ENCODE peak calls at places on chromosomes 3 and 15, in five cellular contexts. S is BJ, N is mammary epithelial cell, P is AG09309, I is A673. B is an unnamed sample.

GRCh38 chr3:182392182-182392917 is 401.0 kb upstream of the ATP11B start:
- DNase-seq in S (no peak), N (no peak), P (no peak), I (no peak), B (no peak)

GRCh38 chr15:74193905-74194304 is 8.7 kb downstream of the STRA6 start:
- DNase-seq in S (no peak), N (no peak), P (no peak), I (no peak), B (no peak)

GRCh38 chr15:80160570-80161156 is 7.9 kb downstream of the FAH start:
- DNase-seq in S (peak; percentile 65), N (peak; percentile 89), P (peak; percentile 73), I (no peak), B (peak; percentile 85)

GRCh38 chr3:180631317-180631716 is 29.4 kb downstream of the TTC14 start:
- DNase-seq in S (no peak), N (no peak), P (no peak), I (peak; percentile 4), B (no peak)

GRCh38 chr15:55222588-55222987 is 25.8 kb upstream of the RSL24D1 start:
- DNase-seq in S (no peak), N (no peak), P (no peak), I (no peak), B (no peak)

GRCh38 chr3:132343018-132343612 is 25.9 kb downstream of the ACP3 start:
- DNase-seq in S (peak; percentile 4), N (peak; percentile 41), P (peak; percentile 23), I (peak; percentile 75), B (peak; percentile 65)

GRCh38 chr3:66692108-66692750 is 191.4 kb upstream of the LRIG1 start:
- DNase-seq in S (no peak), N (peak; percentile 26), P (no peak), I (no peak), B (no peak)

GRCh38 chr3:141795311-141795710 is 32.1 kb downstream of the GRK7 start:
- DNase-seq in S (no peak), N (no peak), P (no peak), I (no peak), B (no peak)

GRCh38 chr3:106108925-106109324 is 240.1 kb upstream of the CBLB start:
- DNase-seq in S (no peak), N (no peak), P (no peak), I (no peak), B (no peak)

GRCh38 chr15:38195191-38195901 is 57.3 kb upstream of the SPRED1 start:
- DNase-seq in S (no peak), N (no peak), P (no peak), I (no peak), B (no peak)

GRCh38 chr15:51908312-51908711 is 63.3 kb downstream of the LEO1 start:
- DNase-seq in S (no peak), N (no peak), P (no peak), I (peak; percentile 18), B (peak; percentile 42)

GRCh38 chr15:56327721-56328502 is 37.3 kb upstream of the TEX9 start:
- DNase-seq in S (no peak), N (peak; percentile 99), P (no peak), I (no peak), B (no peak)

GRCh38 chr15:52406601-52407000 is 111.0 kb upstream of the MYO5C start:
- DNase-seq in S (no peak), N (no peak), P (no peak), I (no peak), B (no peak)

GRCh38 chr3:13563321-13563720 is 14.4 kb downstream of the FBLN2 start:
- DNase-seq in S (no peak), N (no peak), P (no peak), I (no peak), B (no peak)

GRCh38 chr15:51380999-51381806 is 39.7 kb downstream of the GLDN start:
- DNase-seq in S (no peak), N (peak; percentile 61), P (no peak), I (peak; percentile 62), B (peak; percentile 59)

GRCh38 chr15:69185706-69186105 is 25.3 kb downstream of the GLCE start:
- DNase-seq in S (no peak), N (no peak), P (no peak), I (no peak), B (no peak)
- H3K4me3 ChIP-seq in S (no peak overlapping the region), N (no peak overlapping the region), P (no peak overlapping the region), I (no peak overlapping the region), B (no peak overlapping the region)

DNA sequence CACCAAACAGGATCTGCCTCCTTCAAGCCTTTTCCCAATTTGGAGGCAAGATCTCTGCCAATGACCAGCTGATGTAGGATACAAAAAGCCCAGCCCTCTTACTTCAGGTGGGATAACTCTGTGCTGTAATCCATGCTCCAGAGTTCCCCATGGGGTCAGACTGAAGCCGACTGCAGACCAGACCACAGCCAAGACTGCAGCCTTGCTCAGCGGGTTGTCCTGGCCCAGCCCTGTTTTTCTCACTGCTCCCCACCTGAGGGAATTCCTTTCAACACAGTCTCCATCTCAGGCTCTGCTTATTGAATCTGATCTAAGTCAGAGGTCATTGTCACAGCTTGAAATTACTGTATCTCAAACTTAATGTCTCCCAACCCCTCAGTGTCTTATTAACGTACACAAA is 207.0 kb downstream of the MYRIP start:
- DNase-seq in S (no peak), N (no peak), P (no peak), I (no peak), B (no peak)
- TF ChIP-seq CTCF in S (no peak), N (no peak), P (no peak), I (no peak), B (no peak)

GRCh38 chr3:135237371-135237770 is 442.3 kb downstream of the EPHB1 start:
- DNase-seq in S (no peak), N (no peak), P (no peak), I (no peak), B (no peak)

GRCh38 chr3:135238201-135238600 is 443.1 kb downstream of the EPHB1 start:
- DNase-seq in S (no peak), N (no peak), P (no peak), I (no peak), B (no peak)

GRCh38 chr3:135238866-135239434 is 443.9 kb downstream of the EPHB1 start:
- DNase-seq in S (no peak), N (no peak), P (no peak), I (no peak), B (no peak)

GRCh38 chr3:135240426-135240825 is 445.4 kb downstream of the EPHB1 start:
- DNase-seq in S (no peak), N (no peak), P (no peak), I (no peak), B (no peak)

DNA sequence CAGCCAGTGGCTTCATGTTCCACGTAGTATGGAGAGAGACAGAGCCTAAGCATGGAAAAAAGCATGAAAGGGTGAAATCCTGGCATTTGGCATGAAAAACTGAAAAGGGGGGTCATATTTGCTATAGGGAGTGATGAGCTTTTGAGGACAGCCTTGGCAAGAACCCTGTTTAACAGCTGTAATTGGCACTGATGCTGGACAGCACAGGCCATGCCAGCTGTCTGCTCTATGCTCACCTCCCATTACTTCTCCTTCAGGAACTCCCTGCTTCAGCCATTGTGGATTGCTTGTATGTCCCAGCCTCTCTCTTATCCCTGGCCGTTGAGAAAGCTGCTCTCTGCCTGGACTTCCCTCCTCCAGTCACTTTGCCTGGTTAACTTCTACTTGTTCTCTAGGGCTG is 444.4 kb downstream of the EPHB1 start:
- DNase-seq in S (no peak), N (no peak), P (no peak), I (no peak), B (no peak)
- H3K4me3 ChIP-seq in S (no peak overlapping the region), N (no peak overlapping the region), P (no peak overlapping the region), I (no peak overlapping the region), B (no peak overlapping the region)

GRCh38 chr15:98649621-98649995 is 1.3 kb downstream of the IGF1R start:
- DNase-seq in S (no peak), N (no peak), P (no peak), I (peak; percentile 62), B (no peak)
- TF ChIP-seq CTCF in S (peak; percentile 30), N (peak; percentile 25), P (peak; percentile 16), I (no peak), B (peak; percentile 13)

DNA sequence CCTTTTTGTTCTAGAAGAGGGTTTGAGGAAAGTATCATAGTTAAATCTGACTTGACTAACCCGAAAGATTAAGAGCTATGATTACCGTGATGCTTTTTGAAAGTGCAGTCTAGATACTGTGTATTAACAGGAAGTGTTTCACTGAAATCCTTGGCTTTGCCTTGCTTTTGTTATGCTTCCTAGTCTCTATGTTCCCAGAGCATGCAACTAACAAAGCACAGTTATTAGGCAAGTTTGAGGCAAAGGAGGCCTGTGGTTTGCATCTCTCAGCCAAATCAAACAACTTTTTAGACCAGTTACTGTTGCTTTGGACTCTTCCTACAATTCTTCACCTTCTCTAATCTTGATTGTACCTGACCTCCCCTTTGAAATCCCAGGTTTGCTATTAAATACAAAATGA is 3.9 kb downstream of the LXN start:
- DNase-seq in S (no peak), N (no peak), P (peak; percentile 41), I (no peak), B (peak; percentile 80)
- H3K4me3 ChIP-seq in S (no peak overlapping the region), N (no peak overlapping the region), P (no peak overlapping the region), I (no peak overlapping the region), B (no peak overlapping the region)

GRCh38 chr3:113292933-113293332 is 81.6 kb downstream of the BOC start:
- DNase-seq in S (no peak), N (no peak), P (no peak), I (no peak), B (no peak)
- TF ChIP-seq CTCF in S (no peak), N (no peak), P (no peak), I (no peak), B (no peak)

GRCh38 chr15:88902846-88903245 is 7.5 kb upstream of the HAPLN3 start:
- DNase-seq in S (no peak), N (no peak), P (no peak), I (no peak), B (no peak)

GRCh38 chr15:88906130-88906529 is 7.0 kb downstream of the MFGE8 start:
- DNase-seq in S (no peak), N (no peak), P (no peak), I (no peak), B (no peak)

GRCh38 chr15:88905576-88905975 is 7.6 kb downstream of the MFGE8 start:
- DNase-seq in S (no peak), N (no peak), P (no peak), I (no peak), B (no peak)

GRCh38 chr15:88904808-88905327 is 8.3 kb downstream of the MFGE8 start:
- DNase-seq in S (peak; percentile 56), N (peak; percentile 49), P (peak; percentile 33), I (peak; percentile 82), B (peak; percentile 72)

GRCh38 chr15:88904257-88904807 is 8.8 kb downstream of the MFGE8 start:
- DNase-seq in S (no peak), N (no peak), P (no peak), I (no peak), B (no peak)
- H3K4me3 ChIP-seq in S (no peak overlapping the region), N (no peak overlapping the region), P (no peak overlapping the region), I (no peak overlapping the region), B (no peak overlapping the region)

GRCh38 chr3:184568918-184569829 is 7.6 kb downstream of the EPHB3 start:
- DNase-seq in S (peak; percentile 93), N (peak; percentile 82), P (peak; percentile 94), I (peak; percentile 94), B (peak; percentile 96)
- TF ChIP-seq CTCF in S (no peak), N (no peak), P (no peak), I (no peak), B (no peak)

GRCh38 chr15:63135804-63136203 is 14.1 kb downstream of the LACTB start:
- DNase-seq in S (peak; percentile 74), N (peak; percentile 89), P (peak; percentile 63), I (no peak), B (peak; percentile 66)
- H3K4me3 ChIP-seq in S (no peak overlapping the region), N (no peak overlapping the region), P (no peak overlapping the region), I (no peak overlapping the region), B (no peak overlapping the region)

B was measured in astrocyte of the spinal cord.